ENCODE peak calls at places on chromosomes 5 and 9, in nine cellular contexts. G, E, N, W, O, B, T, P and M are unnamed samples.

GRCh38 chr9:33167084-33167948 is at the start of gene B4GALT1:
- DNase-seq in G (peak; percentile 97), E (peak; percentile 99), N (peak; percentile 96), W (peak; percentile 97), O (peak; percentile 86), B (peak; percentile 95), T (peak; percentile 98), P (peak; percentile 98), M (peak; percentile 94)

GRCh38 chr5:107320851-107321250 is 349.9 kb downstream of the EFNA5 start:
- DNase-seq in G (no peak), E (no peak), N (no peak), W (no peak), O (no peak), B (no peak), T (no peak), P (no peak), M (no peak)

GRCh38 chr9:14033067-14033466 is 280.9 kb downstream of the NFIB start:
- DNase-seq in G (no peak), E (no peak), N (no peak), W (no peak), O (no peak), B (no peak), T (no peak), P (no peak), M (no peak)

GRCh38 chr5:112757468-112758208 is 20.0 kb downstream of the APC start:
- DNase-seq in G (no peak), E (no peak), N (peak; percentile 60), W (peak; percentile 67), O (peak; percentile 65), B (peak; percentile 15), T (no peak), P (no peak), M (peak; percentile 75)

GRCh38 chr5:206406-206805 is 11.5 kb downstream of the CCDC127 start:
- DNase-seq in G (no peak), E (no peak), N (no peak), W (no peak), O (no peak), B (peak; percentile 30), T (peak; percentile 51), P (no peak), M (no peak)

GRCh38 chr9:16869961-16870605 is 387 bp downstream of the BNC2 start:
- DNase-seq in G (peak; percentile 26), E (no peak), N (peak; percentile 22), W (no peak), O (peak; percentile 39), B (peak; percentile 23), T (peak; percentile 62), P (no peak), M (peak; percentile 49)

GRCh38 chr5:80346055-80346454 is 26.3 kb downstream of the SPZ1 start:
- DNase-seq in G (no peak), E (no peak), N (no peak), W (peak; percentile 52), O (peak; percentile 46), B (peak; percentile 8), T (peak; percentile 64), P (no peak), M (peak; percentile 72)

GRCh38 chr5:179224741-179225140 is 120.5 kb downstream of the ADAMTS2 start:
- DNase-seq in G (no peak), E (no peak), N (no peak), W (no peak), O (no peak), B (no peak), T (peak; percentile 32), P (no peak), M (no peak)